ENCODE peak calls at places on chromosomes 7 and 10, in ten cellular contexts. Q is neural crest cell; J is renal cortical epithelial cell; N is CD8-positive, alpha-beta memory T cell; S is fibroblast of pulmonary artery; O is non-pigmented ciliary epithelial cell; B is occipital lobe; H is HTR-8/SVneo; Y is neuronal stem cell; F is lung microvascular endothelial cell. C is an unnamed sample.

GRCh38 chr7:98294798-98295382 is 13.4 kb downstream of the BRI3 start:
- DNase-seq in H (peak), N (no peak), Q (peak), B (no peak), S (peak), F (peak), J (peak), O (no peak), Y (peak), C (peak)

GRCh38 chr10:124917939-124918830 is 23.7 kb upstream of the ZRANB1 start:
- DNase-seq in F (no peak), N (no peak), O (no peak), H (no peak), J (peak), Q (no peak), Y (no peak), S (peak), B (no peak), C (no peak)

GRCh38 chr10:78970261-78970660 is 98.5 kb upstream of the ZMIZ1 start:
- DNase-seq in Y (no peak), O (no peak), H (no peak), B (no peak), S (no peak), F (no peak), Q (no peak), J (no peak), N (no peak), C (no peak)

GRCh38 chr10:59361659-59362183 is 628 bp downstream of the FAM13C start:
- DNase-seq in O (no peak), B (no peak), J (peak), Y (no peak), H (no peak), N (no peak), F (no peak), Q (no peak), S (peak), C (peak)

GRCh38 chr10:13869295-13869664 is 282.5 kb downstream of the PRPF18 start:
- DNase-seq in J (no peak), S (no peak), B (no peak), N (no peak), H (no peak), Y (no peak), F (no peak), Q (no peak), O (no peak), C (no peak)

GRCh38 chr7:78720066-78720465 is 733.4 kb downstream of the MAGI2 start:
- DNase-seq in O (no peak), N (no peak), J (no peak), Q (no peak), S (no peak), B (no peak), F (no peak), H (no peak), Y (no peak), C (no peak)

GRCh38 chr7:142884285-142884637 is 1.3 kb downstream of the TRPV6 start:
- DNase-seq in Q (no peak), B (no peak), S (no peak), F (no peak), Y (no peak), N (no peak), J (no peak), O (no peak), H (no peak), C (no peak)

GRCh38 chr10:15314482-15315070 is 56.5 kb downstream of the FAM171A1 start:
- DNase-seq in H (no peak), F (no peak), O (no peak), S (no peak), Q (no peak), N (no peak), J (no peak), B (no peak), Y (no peak), C (no peak)

GRCh38 chr10:99328579-99329237 is 448 bp upstream of the CNNM1 start:
- DNase-seq in S (no peak), B (no peak), Q (no peak), F (no peak), N (no peak), Y (no peak), O (no peak), J (no peak), H (no peak), C (no peak)